ENCODE peak calls at places on chromosomes 16 and 17, in five cellular contexts. M, V, W, C and T are unnamed samples. For H3K4me1 and H3K9me3, the result is how much of the 10 kb centered on the place peaks cover.

GRCh38 chr17:58403312-58403711 is 14.0 kb downstream of the RNF43 start:
- DNase-seq in V (no peak), C (no peak), M (no peak), W (peak), T (no peak)

GRCh38 chr17:77566566-77566965 is 391.9 kb upstream of the TNRC6C start:
- DNase-seq in V (no peak), C (no peak), M (no peak), W (no peak), T (no peak)

GRCh38 chr16:28193530-28194423 is 18.0 kb downstream of the XPO6 start:
- DNase-seq in W (no peak), V (no peak), C (no peak), M (no peak), T (peak)

GRCh38 chr17:57557793-57558681 is 187.1 kb downstream of the CCDC182 start:
- DNase-seq in C (no peak), W (no peak), V (no peak), M (no peak), T (no peak)

GRCh38 chr17:50635720-50636144 is 1.1 kb downstream of the ABCC3 start:
- DNase-seq in M (no peak), C (no peak), W (no peak), V (no peak), T (no peak)

GRCh38 chr17:35084987-35085386 is 21.5 kb upstream of the RFFL start:
- DNase-seq in C (no peak), M (no peak), W (no peak), V (peak), T (no peak)

GRCh38 chr17:63474914-63475460 is 1.9 kb upstream of the ACE start:
- DNase-seq in V (no peak), W (no peak), M (no peak), C (no peak), T (no peak)

GRCh38 chr16:17258848-17259713 is 211.7 kb downstream of the XYLT1 start:
- DNase-seq in C (no peak), M (no peak), V (no peak), W (no peak), T (no peak)

GRCh38 chr17:73123606-73124320 is 31.3 kb upstream of the SLC39A11 start:
- DNase-seq in M (no peak), C (no peak), W (no peak), V (no peak), T (no peak)

GRCh38 chr17:68705331-68706166 is 104.4 kb upstream of the FAM20A start:
- DNase-seq in C (no peak), V (no peak), M (no peak), W (no peak), T (no peak)

GRCh38 chr17:42596386-42596785 is 12.8 kb downstream of the RETREG3 start:
- DNase-seq in M (no peak), W (no peak), V (no peak), C (no peak), T (no peak)

GRCh38 chr17:13631541-13631940 is 29.8 kb upstream of the HS3ST3A1 start:
- DNase-seq in C (no peak), V (no peak), W (no peak), M (no peak), T (no peak)

GRCh38 chr17:29155235-29155965 is 24.8 kb downstream of the MYO18A start:
- DNase-seq in W (no peak), V (peak), C (peak), M (no peak), T (peak)

GRCh38 chr16:27817038-27817437 is 246.5 kb downstream of the GSG1L start:
- DNase-seq in W (no peak), V (no peak), M (no peak), C (no peak), T (no peak)

GRCh38 chr17:37294888-37295287 is 80.9 kb upstream of the C17orf78 start:
- DNase-seq in M (no peak), V (no peak), C (no peak), W (peak), T (no peak)

GRCh38 chr17:44757045-44757917 is 1.5 kb upstream of the ADAM11 start:
- DNase-seq in V (no peak), C (no peak), M (no peak), W (no peak), T (no peak)

GRCh38 chr16:71367243-71367976 is 8.9 kb downstream of the CALB2 start:
- DNase-seq in C (peak), V (peak), M (no peak), W (peak), T (no peak)

GRCh38 chr17:37225458-37225857 is 150.3 kb upstream of the C17orf78 start:
- DNase-seq in M (no peak), W (peak), C (no peak), V (no peak), T (no peak)

GRCh38 chr16:1492923-1493745 is at the start of gene TELO2:
- DNase-seq in M (no peak), C (peak), W (peak), V (peak), T (peak)

GRCh38 chr17:2214047-2214717 is 89.4 kb downstream of the SMG6 start:
- DNase-seq in M (no peak), V (no peak), W (peak), C (no peak), T (no peak)

GRCh38 chr17:7916799-7917198 is 710 bp upstream of the RNF227 start:
- DNase-seq in M (no peak), C (no peak), V (no peak), W (no peak), T (no peak)

GRCh38 chr17:17669081-17669850 is 12.0 kb upstream of the RAI1 start:
- DNase-seq in V (no peak), W (peak), M (no peak), C (no peak), T (no peak)

GRCh38 chr16:20901441-20902112 is 1.0 kb downstream of the LYRM1 start:
- DNase-seq in W (peak), M (no peak), V (no peak), C (peak), T (no peak)

GRCh38 chr16:20899503-20900298 is 457 bp downstream of the DCUN1D3 start:
- DNase-seq in V (no peak), M (no peak), C (peak), W (no peak), T (no peak)

GRCh38 chr16:20901068-20901440 is 483 bp downstream of the LYRM1 start:
- DNase-seq in W (no peak), C (no peak), V (no peak), M (no peak), T (peak)

GRCh38 chr16:20898938-20899502 is 1.1 kb downstream of the DCUN1D3 start:
- DNase-seq in W (no peak), M (no peak), C (no peak), V (no peak), T (no peak)

GRCh38 chr16:20900299-20901067 is at the start of the genes DCUN1D3 and LYRM1:
- DNase-seq in V (peak), C (peak), M (peak), W (peak), T (peak)
- H3K4me1 ChIP-seq in V (under half), C (under half), M (under half), W (under half), T (under half)

GRCh38 chr17:9368631-9369030 is 207.0 kb downstream of the STX8 start:
- DNase-seq in C (no peak), M (no peak), W (no peak), V (no peak), T (no peak)

GRCh38 chr17:9367186-9367585 is 208.4 kb downstream of the STX8 start:
- DNase-seq in C (no peak), W (no peak), M (no peak), V (no peak), T (no peak)

GRCh38 chr17:9370464-9370863 is 205.2 kb downstream of the STX8 start:
- DNase-seq in W (no peak), M (no peak), C (no peak), V (no peak), T (no peak)

DNA sequence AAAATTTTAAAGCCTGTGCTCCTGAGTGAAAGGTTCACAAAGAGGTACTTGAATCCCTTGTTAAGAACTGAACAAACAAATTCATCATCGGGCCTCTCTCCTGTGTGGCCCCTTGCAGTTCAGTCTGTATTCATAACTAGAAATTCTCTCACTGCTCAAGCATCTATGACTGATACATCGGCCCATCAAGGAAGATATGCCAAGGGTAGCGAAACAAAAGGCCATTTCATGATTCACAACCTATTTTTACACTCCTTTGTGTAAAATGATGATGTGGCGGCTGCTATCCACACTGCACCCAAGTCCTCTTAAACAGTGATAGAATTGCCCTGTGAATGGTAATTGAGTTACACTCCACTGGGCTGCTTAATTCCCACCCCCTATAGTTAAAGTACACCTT is 204.6 kb downstream of the STX8 start:
- DNase-seq in M (no peak), W (no peak), V (peak), C (no peak), T (no peak)
- H3K27ac ChIP-seq in M (no peak), W (no peak), V (no peak), C (no peak), T (no peak)

GRCh38 chr17:9132944-9133610 is 111.8 kb downstream of the NTN1 start:
- DNase-seq in C (no peak), V (no peak), M (no peak), W (no peak), T (no peak)
- H3K9me3 ChIP-seq in C (under half), V (under half), M (under half), W (under half), T (under half)

GRCh38 chr16:3027488-3027795 is 3.6 kb downstream of the THOC6 start:
- DNase-seq in W (no peak), C (no peak), M (no peak), V (no peak), T (no peak)
- H3K4me1 ChIP-seq in W (under half), C (under half), M (under half), V (under half), T (under half)